ENCODE peak calls at places on chromosome 5, in eight cellular contexts. R is foreskin keratinocyte, U is neural crest cell, F is M059J, Q is EH, I is left lung, B is amniotic epithelial cell, M is fibroblast of lung. E is an unnamed sample.

GRCh38 chr5:3432135-3432534 is 163.5 kb upstream of the IRX1 start:
- DNase-seq in R (no peak), U (no peak), F (no peak), Q (no peak), I (no peak), B (no peak), M (no peak), E (no peak)

GRCh38 chr5:57804500-57804899 is 321.9 kb upstream of the ACTBL2 start:
- DNase-seq in R (no peak), U (no peak), F (no peak), Q (no peak), I (no peak), B (no peak), M (no peak), E (no peak)

GRCh38 chr5:163565931-163566608 is 60.7 kb downstream of the MAT2B start:
- DNase-seq in R (no peak), U (peak), F (peak), Q (peak), I (no peak), B (peak), M (peak), E (no peak)

GRCh38 chr5:171336486-171337206 is 27.6 kb downstream of the TLX3 start:
- DNase-seq in R (peak), U (no peak), F (peak), Q (peak), I (peak), B (peak), M (peak), E (no peak)

GRCh38 chr5:83559141-83559785 is 87.7 kb downstream of the VCAN start:
- DNase-seq in R (no peak), U (no peak), F (no peak), Q (no peak), I (no peak), B (no peak), M (peak), E (no peak)

GRCh38 chr5:83364322-83365299 is 106.9 kb upstream of the VCAN start:
- DNase-seq in R (no peak), U (no peak), F (no peak), Q (no peak), I (no peak), B (no peak), M (no peak), E (no peak)

GRCh38 chr5:43041131-43041668 is 1.1 kb upstream of the ANXA2R start:
- DNase-seq in R (no peak), U (no peak), F (peak), Q (no peak), I (no peak), B (peak), M (no peak), E (no peak)

GRCh38 chr5:99060306-99061261 is 131.8 kb upstream of the CHD1 start:
- DNase-seq in R (peak), U (peak), F (peak), Q (peak), I (peak), B (peak), M (peak), E (no peak)

GRCh38 chr5:151156732-151157402 is 712 bp downstream of the ANXA6 start:
- DNase-seq in R (no peak), U (peak), F (no peak), Q (peak), I (no peak), B (peak), M (peak), E (no peak)

GRCh38 chr5:132074091-132074771 is 642 bp downstream of the CSF2 start:
- DNase-seq in R (no peak), U (no peak), F (no peak), Q (no peak), I (peak), B (no peak), M (no peak), E (no peak)

GRCh38 chr5:160937570-160937969 is 85.6 kb upstream of the ATP10B start:
- DNase-seq in R (no peak), U (no peak), F (peak), Q (no peak), I (no peak), B (no peak), M (no peak), E (no peak)

GRCh38 chr5:135092476-135092875 is 58.4 kb upstream of the PITX1 start:
- DNase-seq in R (no peak), U (no peak), F (no peak), Q (no peak), I (no peak), B (no peak), M (no peak), E (no peak)

GRCh38 chr5:91162534-91163381 is 220.4 kb downstream of the ARRDC3 start:
- DNase-seq in R (peak), U (no peak), F (peak), Q (peak), I (peak), B (peak), M (peak), E (no peak)

GRCh38 chr5:118592678-118593328 is 395.5 kb downstream of the DTWD2 start:
- DNase-seq in R (no peak), U (no peak), F (no peak), Q (no peak), I (no peak), B (no peak), M (no peak), E (no peak)

GRCh38 chr5:74149395-74149794 is 491.1 kb downstream of the ENC1 start:
- DNase-seq in R (no peak), U (no peak), F (peak), Q (peak), I (no peak), B (peak), M (peak), E (no peak)

GRCh38 chr5:71836547-71837112 is 117.6 kb downstream of the CARTPT start:
- DNase-seq in R (no peak), U (no peak), F (no peak), Q (no peak), I (no peak), B (peak), M (peak), E (no peak)

GRCh38 chr5:149438711-149439132 is 59.6 kb upstream of the IL17B start:
- DNase-seq in R (peak), U (no peak), F (no peak), Q (no peak), I (no peak), B (no peak), M (no peak), E (no peak)

GRCh38 chr5:151683936-151684586 is 2.7 kb downstream of the SPARC start:
- DNase-seq in R (no peak), U (no peak), F (no peak), Q (peak), I (no peak), B (peak), M (no peak), E (no peak)

GRCh38 chr5:72166070-72166979 is 59.0 kb downstream of the MAP1B start:
- DNase-seq in R (peak), U (no peak), F (peak), Q (peak), I (peak), B (peak), M (peak), E (peak)

GRCh38 chr5:107661038-107661649 is 9.6 kb downstream of the EFNA5 start:
- DNase-seq in R (no peak), U (no peak), F (no peak), Q (no peak), I (no peak), B (no peak), M (no peak), E (no peak)

GRCh38 chr5:39670955-39671354 is 246.2 kb upstream of the DAB2 start:
- DNase-seq in R (no peak), U (no peak), F (no peak), Q (no peak), I (no peak), B (no peak), M (no peak), E (no peak)

GRCh38 chr5:93831449-93831848 is 90.0 kb upstream of the POU5F2 start:
- DNase-seq in R (peak), U (no peak), F (peak), Q (peak), I (no peak), B (peak), M (peak), E (no peak)

GRCh38 chr5:131164161-131164930 is 710 bp downstream of the HINT1 start:
- DNase-seq in R (peak), U (peak), F (peak), Q (peak), I (peak), B (peak), M (peak), E (peak)

GRCh38 chr5:17305964-17306725 is 88.7 kb downstream of the BASP1 start:
- DNase-seq in R (peak), U (no peak), F (peak), Q (peak), I (peak), B (peak), M (peak), E (no peak)

GRCh38 chr5:11905209-11905608 is 963 bp upstream of the CTNND2 start:
- DNase-seq in R (no peak), U (no peak), F (no peak), Q (no peak), I (no peak), B (no peak), M (no peak), E (no peak)

GRCh38 chr5:103523319-103523718 is 39.3 kb downstream of the NUDT12 start:
- DNase-seq in R (peak), U (no peak), F (peak), Q (no peak), I (no peak), B (peak), M (no peak), E (no peak)

GRCh38 chr5:124922255-124922975 is 176.0 kb upstream of the ZNF608 start:
- DNase-seq in R (no peak), U (no peak), F (no peak), Q (no peak), I (no peak), B (no peak), M (no peak), E (no peak)

GRCh38 chr5:56668996-56669395 is 146.4 kb upstream of the MAP3K1 start:
- DNase-seq in R (no peak), U (no peak), F (no peak), Q (no peak), I (no peak), B (no peak), M (no peak), E (no peak)

E was measured in substantia nigra.